ENCODE peak calls at places on chromosomes 1 and 21, in ten cellular contexts. One of them, this sample, is unnamed.

GRCh38 chr1:7941437-7941793 is 776 bp upstream of the TNFRSF9 start:
- DNase-seq in GM04504: no peak
- DNase-seq in activated naive CD4-positive, alpha-beta T cell: no peak
- DNase-seq in naive thymus-derived CD8-positive, alpha-beta T cell: no peak
- DNase-seq in CD8-positive, alpha-beta memory T cell: no peak
- DNase-seq in GM04503: no peak
- DNase-seq in stimulated activated CD4-positive, alpha-beta T cell treated with anti-CD3 and anti-CD28 coated beads, Interleukin-1b, Interleukin-23, amount 100 ng/mL, for 4 hours: no peak
- DNase-seq in activated T-cell treated with anti-CD3 and anti-CD28 coated beads for 1 hour: no peak
- DNase-seq in NCI-H2029: no peak
- DNase-seq in CD4-positive, alpha-beta memory T cell: no peak
- DNase-seq in this sample: no peak

GRCh38 chr1:2452583-2453315 is 23.3 kb upstream of the PLCH2 start:
- DNase-seq in GM04504: no peak
- DNase-seq in activated naive CD4-positive, alpha-beta T cell: no peak
- DNase-seq in naive thymus-derived CD8-positive, alpha-beta T cell: no peak
- DNase-seq in CD8-positive, alpha-beta memory T cell: no peak
- DNase-seq in GM04503: no peak
- DNase-seq in stimulated activated CD4-positive, alpha-beta T cell treated with anti-CD3 and anti-CD28 coated beads, Interleukin-1b, Interleukin-23, amount 100 ng/mL, for 4 hours: no peak
- DNase-seq in activated T-cell treated with anti-CD3 and anti-CD28 coated beads for 1 hour: no peak
- DNase-seq in NCI-H2029: no peak
- DNase-seq in CD4-positive, alpha-beta memory T cell: no peak
- DNase-seq in this sample: peak

GRCh38 chr1:43858324-43858723 is 75.3 kb upstream of the ARTN start:
- DNase-seq in GM04504: peak
- DNase-seq in activated naive CD4-positive, alpha-beta T cell: no peak
- DNase-seq in naive thymus-derived CD8-positive, alpha-beta T cell: no peak
- DNase-seq in CD8-positive, alpha-beta memory T cell: no peak
- DNase-seq in GM04503: peak
- DNase-seq in stimulated activated CD4-positive, alpha-beta T cell treated with anti-CD3 and anti-CD28 coated beads, Interleukin-1b, Interleukin-23, amount 100 ng/mL, for 4 hours: no peak
- DNase-seq in activated T-cell treated with anti-CD3 and anti-CD28 coated beads for 1 hour: no peak
- DNase-seq in NCI-H2029: peak
- DNase-seq in CD4-positive, alpha-beta memory T cell: no peak
- DNase-seq in this sample: peak

GRCh38 chr21:42384999-42385398 is 10.9 kb downstream of the TMPRSS3 start:
- DNase-seq in GM04504: no peak
- DNase-seq in activated naive CD4-positive, alpha-beta T cell: no peak
- DNase-seq in naive thymus-derived CD8-positive, alpha-beta T cell: no peak
- DNase-seq in CD8-positive, alpha-beta memory T cell: no peak
- DNase-seq in GM04503: no peak
- DNase-seq in stimulated activated CD4-positive, alpha-beta T cell treated with anti-CD3 and anti-CD28 coated beads, Interleukin-1b, Interleukin-23, amount 100 ng/mL, for 4 hours: no peak
- DNase-seq in activated T-cell treated with anti-CD3 and anti-CD28 coated beads for 1 hour: no peak
- DNase-seq in NCI-H2029: no peak
- DNase-seq in CD4-positive, alpha-beta memory T cell: no peak
- DNase-seq in this sample: no peak

GRCh38 chr21:44828362-44829056 is 10.6 kb upstream of the SUMO3 start:
- DNase-seq in GM04504: no peak
- DNase-seq in activated naive CD4-positive, alpha-beta T cell: no peak
- DNase-seq in naive thymus-derived CD8-positive, alpha-beta T cell: no peak
- DNase-seq in CD8-positive, alpha-beta memory T cell: no peak
- DNase-seq in GM04503: no peak
- DNase-seq in stimulated activated CD4-positive, alpha-beta T cell treated with anti-CD3 and anti-CD28 coated beads, Interleukin-1b, Interleukin-23, amount 100 ng/mL, for 4 hours: no peak
- DNase-seq in activated T-cell treated with anti-CD3 and anti-CD28 coated beads for 1 hour: no peak
- DNase-seq in NCI-H2029: no peak
- DNase-seq in CD4-positive, alpha-beta memory T cell: no peak
- DNase-seq in this sample: no peak

GRCh38 chr1:5254131-5254725 is 599.8 kb downstream of the AJAP1 start:
- DNase-seq in GM04504: no peak
- DNase-seq in activated naive CD4-positive, alpha-beta T cell: no peak
- DNase-seq in naive thymus-derived CD8-positive, alpha-beta T cell: no peak
- DNase-seq in CD8-positive, alpha-beta memory T cell: no peak
- DNase-seq in GM04503: no peak
- DNase-seq in stimulated activated CD4-positive, alpha-beta T cell treated with anti-CD3 and anti-CD28 coated beads, Interleukin-1b, Interleukin-23, amount 100 ng/mL, for 4 hours: no peak
- DNase-seq in activated T-cell treated with anti-CD3 and anti-CD28 coated beads for 1 hour: no peak
- DNase-seq in NCI-H2029: no peak
- DNase-seq in CD4-positive, alpha-beta memory T cell: no peak
- DNase-seq in this sample: no peak

GRCh38 chr1:2046225-2046917 is 3.8 kb upstream of the PRKCZ start:
- DNase-seq in GM04504: no peak
- DNase-seq in activated naive CD4-positive, alpha-beta T cell: no peak
- DNase-seq in naive thymus-derived CD8-positive, alpha-beta T cell: no peak
- DNase-seq in CD8-positive, alpha-beta memory T cell: no peak
- DNase-seq in GM04503: no peak
- DNase-seq in stimulated activated CD4-positive, alpha-beta T cell treated with anti-CD3 and anti-CD28 coated beads, Interleukin-1b, Interleukin-23, amount 100 ng/mL, for 4 hours: no peak
- DNase-seq in activated T-cell treated with anti-CD3 and anti-CD28 coated beads for 1 hour: no peak
- DNase-seq in NCI-H2029: no peak
- DNase-seq in CD4-positive, alpha-beta memory T cell: no peak
- DNase-seq in this sample: peak

GRCh38 chr1:200038987-200039848 is 11.7 kb downstream of the NR5A2 start:
- DNase-seq in GM04504: no peak
- DNase-seq in activated naive CD4-positive, alpha-beta T cell: no peak
- DNase-seq in naive thymus-derived CD8-positive, alpha-beta T cell: no peak
- DNase-seq in CD8-positive, alpha-beta memory T cell: peak
- DNase-seq in GM04503: no peak
- DNase-seq in stimulated activated CD4-positive, alpha-beta T cell treated with anti-CD3 and anti-CD28 coated beads, Interleukin-1b, Interleukin-23, amount 100 ng/mL, for 4 hours: no peak
- DNase-seq in activated T-cell treated with anti-CD3 and anti-CD28 coated beads for 1 hour: no peak
- DNase-seq in NCI-H2029: peak
- DNase-seq in CD4-positive, alpha-beta memory T cell: no peak
- DNase-seq in this sample: peak

GRCh38 chr1:115170396-115170795 is 81.1 kb upstream of the TSPAN2 start:
- DNase-seq in GM04504: no peak
- DNase-seq in activated naive CD4-positive, alpha-beta T cell: no peak
- DNase-seq in naive thymus-derived CD8-positive, alpha-beta T cell: no peak
- DNase-seq in CD8-positive, alpha-beta memory T cell: no peak
- DNase-seq in GM04503: no peak
- DNase-seq in stimulated activated CD4-positive, alpha-beta T cell treated with anti-CD3 and anti-CD28 coated beads, Interleukin-1b, Interleukin-23, amount 100 ng/mL, for 4 hours: no peak
- DNase-seq in activated T-cell treated with anti-CD3 and anti-CD28 coated beads for 1 hour: no peak
- DNase-seq in NCI-H2029: no peak
- DNase-seq in CD4-positive, alpha-beta memory T cell: no peak
- DNase-seq in this sample: no peak

GRCh38 chr1:5796028-5796427 is 196.2 kb downstream of the NPHP4 start:
- DNase-seq in GM04504: no peak
- DNase-seq in activated naive CD4-positive, alpha-beta T cell: no peak
- DNase-seq in naive thymus-derived CD8-positive, alpha-beta T cell: no peak
- DNase-seq in CD8-positive, alpha-beta memory T cell: no peak
- DNase-seq in GM04503: no peak
- DNase-seq in stimulated activated CD4-positive, alpha-beta T cell treated with anti-CD3 and anti-CD28 coated beads, Interleukin-1b, Interleukin-23, amount 100 ng/mL, for 4 hours: no peak
- DNase-seq in activated T-cell treated with anti-CD3 and anti-CD28 coated beads for 1 hour: no peak
- DNase-seq in NCI-H2029: no peak
- DNase-seq in CD4-positive, alpha-beta memory T cell: no peak
- DNase-seq in this sample: no peak

GRCh38 chr1:218339267-218339831 is 5.8 kb upstream of the TGFB2 start:
- DNase-seq in GM04504: no peak
- DNase-seq in activated naive CD4-positive, alpha-beta T cell: no peak
- DNase-seq in naive thymus-derived CD8-positive, alpha-beta T cell: no peak
- DNase-seq in CD8-positive, alpha-beta memory T cell: no peak
- DNase-seq in GM04503: no peak
- DNase-seq in stimulated activated CD4-positive, alpha-beta T cell treated with anti-CD3 and anti-CD28 coated beads, Interleukin-1b, Interleukin-23, amount 100 ng/mL, for 4 hours: no peak
- DNase-seq in activated T-cell treated with anti-CD3 and anti-CD28 coated beads for 1 hour: no peak
- DNase-seq in NCI-H2029: peak
- DNase-seq in CD4-positive, alpha-beta memory T cell: no peak
- DNase-seq in this sample: peak